ENCODE peak calls at places on chromosomes 1 and 21, in six cellular contexts. One of them, this sample, is unnamed. For H3K9me3, the result is how much of the 10 kb centered on the place peaks cover.

GRCh38 chr1:179166663-179167417 is 62.6 kb downstream of the ABL2 start:
- DNase-seq in prostate gland: no peak
- DNase-seq in upper lobe of right lung: no peak
- DNase-seq in neural progenitor cell: no peak
- DNase-seq in tibial nerve: no peak
- DNase-seq in CD8-positive, alpha-beta memory T cell: no peak
- DNase-seq in this sample: no peak

GRCh38 chr1:212488436-212489283 is 55.9 kb downstream of the NENF start:
- DNase-seq in prostate gland: no peak
- DNase-seq in upper lobe of right lung: no peak
- DNase-seq in neural progenitor cell: peak
- DNase-seq in tibial nerve: peak
- DNase-seq in CD8-positive, alpha-beta memory T cell: no peak
- DNase-seq in this sample: no peak

GRCh38 chr1:237279629-237280028 is 237.6 kb downstream of the RYR2 start:
- DNase-seq in prostate gland: no peak
- DNase-seq in upper lobe of right lung: no peak
- DNase-seq in neural progenitor cell: no peak
- DNase-seq in tibial nerve: no peak
- DNase-seq in CD8-positive, alpha-beta memory T cell: no peak
- DNase-seq in this sample: no peak

GRCh38 chr1:72557446-72558049 is 275.2 kb upstream of the NEGR1 start:
- DNase-seq in prostate gland: no peak
- DNase-seq in upper lobe of right lung: no peak
- DNase-seq in neural progenitor cell: peak
- DNase-seq in tibial nerve: no peak
- DNase-seq in CD8-positive, alpha-beta memory T cell: no peak
- DNase-seq in this sample: no peak

GRCh38 chr1:233625510-233625981 is 11.6 kb downstream of the KCNK1 start:
- DNase-seq in prostate gland: no peak
- DNase-seq in upper lobe of right lung: no peak
- DNase-seq in neural progenitor cell: no peak
- DNase-seq in tibial nerve: no peak
- DNase-seq in CD8-positive, alpha-beta memory T cell: no peak
- DNase-seq in this sample: no peak

GRCh38 chr1:45566722-45567121 is 16.1 kb downstream of the AKR1A1 start:
- DNase-seq in prostate gland: no peak
- DNase-seq in upper lobe of right lung: peak
- DNase-seq in neural progenitor cell: no peak
- DNase-seq in tibial nerve: peak
- DNase-seq in CD8-positive, alpha-beta memory T cell: no peak
- DNase-seq in this sample: peak

GRCh38 chr1:91440845-91441244 is 36.2 kb upstream of the HFM1 start:
- DNase-seq in prostate gland: no peak
- DNase-seq in upper lobe of right lung: no peak
- DNase-seq in neural progenitor cell: no peak
- DNase-seq in tibial nerve: no peak
- DNase-seq in CD8-positive, alpha-beta memory T cell: no peak
- DNase-seq in this sample: no peak

GRCh38 chr1:12173631-12174121 is 6.9 kb downstream of the TNFRSF1B start:
- DNase-seq in prostate gland: no peak
- DNase-seq in upper lobe of right lung: no peak
- DNase-seq in neural progenitor cell: no peak
- DNase-seq in tibial nerve: no peak
- DNase-seq in CD8-positive, alpha-beta memory T cell: peak
- DNase-seq in this sample: no peak

GRCh38 chr1:7317888-7318287 is 453.2 kb upstream of the VAMP3 start:
- DNase-seq in prostate gland: no peak
- DNase-seq in upper lobe of right lung: no peak
- DNase-seq in neural progenitor cell: no peak
- DNase-seq in tibial nerve: no peak
- DNase-seq in CD8-positive, alpha-beta memory T cell: no peak
- DNase-seq in this sample: no peak

GRCh38 chr1:116104667-116105066 is 6.5 kb upstream of the MAB21L3 start:
- DNase-seq in prostate gland: no peak
- DNase-seq in upper lobe of right lung: no peak
- DNase-seq in neural progenitor cell: no peak
- DNase-seq in tibial nerve: no peak
- DNase-seq in CD8-positive, alpha-beta memory T cell: no peak
- DNase-seq in this sample: no peak
- H3K9me3 ChIP-seq in prostate gland: under half
- H3K9me3 ChIP-seq in upper lobe of right lung: under half
- H3K9me3 ChIP-seq in neural progenitor cell: under half
- H3K9me3 ChIP-seq in tibial nerve: under half
- H3K9me3 ChIP-seq in CD8-positive, alpha-beta memory T cell: under half
- H3K9me3 ChIP-seq in this sample: under half

DNA sequence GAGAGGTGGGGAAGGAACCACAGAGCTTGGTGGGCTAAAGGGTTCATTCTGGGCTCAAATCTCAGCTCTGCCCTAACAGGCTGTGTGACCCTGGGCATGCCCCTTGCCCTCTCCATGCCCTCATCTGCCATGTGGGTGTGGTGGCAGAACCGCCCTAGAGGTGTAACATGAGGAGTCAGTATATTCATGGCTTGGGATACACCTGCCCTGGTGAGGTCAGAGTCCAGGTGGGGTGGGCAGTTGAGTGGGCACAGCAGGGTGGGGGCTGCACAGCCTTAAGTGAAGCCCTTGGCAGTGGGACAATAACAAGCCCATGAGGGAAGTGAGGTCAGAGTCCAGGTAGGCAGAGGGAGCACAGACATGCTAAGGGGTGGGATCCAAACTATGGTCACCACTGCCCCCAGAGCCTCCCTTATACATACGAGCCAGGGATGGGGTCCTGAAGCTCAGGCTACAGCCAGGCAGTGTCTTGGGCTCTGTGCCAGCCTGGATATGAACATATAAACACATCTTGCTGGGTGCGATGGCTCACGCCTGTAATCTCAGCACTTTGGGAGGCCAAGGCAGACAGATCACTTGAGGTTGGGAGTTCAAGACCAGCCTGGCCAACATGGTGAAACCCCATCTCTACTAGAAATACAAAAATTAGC is 59.0 kb upstream of the EFHD2 start:
- DNase-seq in prostate gland: no peak
- DNase-seq in upper lobe of right lung: no peak
- DNase-seq in neural progenitor cell: no peak
- DNase-seq in tibial nerve: no peak
- DNase-seq in CD8-positive, alpha-beta memory T cell: no peak
- DNase-seq in this sample: no peak
- H3K27ac ChIP-seq in prostate gland: no peak
- H3K27ac ChIP-seq in upper lobe of right lung: no peak
- H3K27ac ChIP-seq in neural progenitor cell: no peak
- H3K27ac ChIP-seq in tibial nerve: no peak
- H3K27ac ChIP-seq in CD8-positive, alpha-beta memory T cell: no peak
- H3K27ac ChIP-seq in this sample: no peak

GRCh38 chr1:118615066-118615465 is 373.1 kb downstream of the TBX15 start:
- DNase-seq in prostate gland: no peak
- DNase-seq in upper lobe of right lung: no peak
- DNase-seq in neural progenitor cell: no peak
- DNase-seq in tibial nerve: no peak
- DNase-seq in CD8-positive, alpha-beta memory T cell: no peak
- DNase-seq in this sample: no peak
- H3K9me3 ChIP-seq in prostate gland: under half
- H3K9me3 ChIP-seq in upper lobe of right lung: under half
- H3K9me3 ChIP-seq in neural progenitor cell: under half
- H3K9me3 ChIP-seq in tibial nerve: under half
- H3K9me3 ChIP-seq in CD8-positive, alpha-beta memory T cell: under half
- H3K9me3 ChIP-seq in this sample: under half

GRCh38 chr1:10637400-10637799 is 159.0 kb downstream of the CASZ1 start:
- DNase-seq in prostate gland: no peak
- DNase-seq in upper lobe of right lung: no peak
- DNase-seq in neural progenitor cell: no peak
- DNase-seq in tibial nerve: no peak
- DNase-seq in CD8-positive, alpha-beta memory T cell: no peak
- DNase-seq in this sample: no peak
- H3K27ac ChIP-seq in prostate gland: peak
- H3K27ac ChIP-seq in upper lobe of right lung: no peak
- H3K27ac ChIP-seq in neural progenitor cell: no peak
- H3K27ac ChIP-seq in tibial nerve: no peak
- H3K27ac ChIP-seq in CD8-positive, alpha-beta memory T cell: no peak
- H3K27ac ChIP-seq in this sample: no peak

GRCh38 chr21:44489962-44490361 is 34.7 kb downstream of the LRRC3 start:
- DNase-seq in prostate gland: no peak
- DNase-seq in upper lobe of right lung: no peak
- DNase-seq in neural progenitor cell: peak
- DNase-seq in tibial nerve: no peak
- DNase-seq in CD8-positive, alpha-beta memory T cell: no peak
- DNase-seq in this sample: no peak
- H3K9me3 ChIP-seq in prostate gland: under half
- H3K9me3 ChIP-seq in upper lobe of right lung: under half
- H3K9me3 ChIP-seq in neural progenitor cell: under half
- H3K9me3 ChIP-seq in tibial nerve: under half
- H3K9me3 ChIP-seq in CD8-positive, alpha-beta memory T cell: under half
- H3K9me3 ChIP-seq in this sample: under half